ENCODE peak calls at places on chromosome 3, in ten cellular contexts. One of them, this sample, is unnamed.

GRCh38 chr3:111666041-111666735 is 71.0 kb upstream of the ZBED2 start:
- DNase-seq in SIG-M5: no peak
- DNase-seq in type B pancreatic cell: no peak
- DNase-seq in NCI-H69: no peak
- DNase-seq in progenitor cell of endocrine pancreas: no peak
- DNase-seq in GM04504: no peak
- DNase-seq in globus pallidus: no peak
- DNase-seq in T-helper 1 cell: no peak
- DNase-seq in LHCN-M2: no peak
- DNase-seq in COR-L47: no peak
- DNase-seq in this sample: no peak

GRCh38 chr3:158539414-158540014 is 31.5 kb upstream of the MLF1 start:
- DNase-seq in SIG-M5: no peak
- DNase-seq in type B pancreatic cell: no peak
- DNase-seq in NCI-H69: peak
- DNase-seq in progenitor cell of endocrine pancreas: no peak
- DNase-seq in GM04504: no peak
- DNase-seq in globus pallidus: peak
- DNase-seq in T-helper 1 cell: no peak
- DNase-seq in LHCN-M2: peak
- DNase-seq in COR-L47: peak
- DNase-seq in this sample: no peak

GRCh38 chr3:53865732-53866499 is 16.0 kb downstream of the ACTR8 start:
- DNase-seq in SIG-M5: no peak
- DNase-seq in type B pancreatic cell: no peak
- DNase-seq in NCI-H69: no peak
- DNase-seq in progenitor cell of endocrine pancreas: no peak
- DNase-seq in GM04504: no peak
- DNase-seq in globus pallidus: no peak
- DNase-seq in T-helper 1 cell: no peak
- DNase-seq in LHCN-M2: no peak
- DNase-seq in COR-L47: no peak
- DNase-seq in this sample: no peak

GRCh38 chr3:127688416-127689265 is 15.9 kb downstream of the ABTB1 start:
- DNase-seq in SIG-M5: no peak
- DNase-seq in type B pancreatic cell: no peak
- DNase-seq in NCI-H69: peak
- DNase-seq in progenitor cell of endocrine pancreas: no peak
- DNase-seq in GM04504: no peak
- DNase-seq in globus pallidus: no peak
- DNase-seq in T-helper 1 cell: no peak
- DNase-seq in LHCN-M2: peak
- DNase-seq in COR-L47: no peak
- DNase-seq in this sample: peak

GRCh38 chr3:127037423-127037841 is 54.5 kb downstream of the PLXNA1 start:
- DNase-seq in SIG-M5: no peak
- DNase-seq in type B pancreatic cell: no peak
- DNase-seq in NCI-H69: peak
- DNase-seq in progenitor cell of endocrine pancreas: no peak
- DNase-seq in GM04504: no peak
- DNase-seq in globus pallidus: no peak
- DNase-seq in T-helper 1 cell: no peak
- DNase-seq in LHCN-M2: no peak
- DNase-seq in COR-L47: no peak
- DNase-seq in this sample: peak

GRCh38 chr3:185332026-185332735 is 30.8 kb upstream of the MAP3K13 start:
- DNase-seq in SIG-M5: peak
- DNase-seq in type B pancreatic cell: no peak
- DNase-seq in NCI-H69: peak
- DNase-seq in progenitor cell of endocrine pancreas: no peak
- DNase-seq in GM04504: peak
- DNase-seq in globus pallidus: peak
- DNase-seq in T-helper 1 cell: no peak
- DNase-seq in LHCN-M2: peak
- DNase-seq in COR-L47: peak
- DNase-seq in this sample: no peak

GRCh38 chr3:41304603-41305002 is 105.3 kb downstream of the CTNNB1 start:
- DNase-seq in SIG-M5: no peak
- DNase-seq in type B pancreatic cell: no peak
- DNase-seq in NCI-H69: peak
- DNase-seq in progenitor cell of endocrine pancreas: no peak
- DNase-seq in GM04504: peak
- DNase-seq in globus pallidus: no peak
- DNase-seq in T-helper 1 cell: no peak
- DNase-seq in LHCN-M2: peak
- DNase-seq in COR-L47: no peak
- DNase-seq in this sample: no peak

GRCh38 chr3:185940951-185941350 is 3.1 kb upstream of the TRA2B start:
- DNase-seq in SIG-M5: no peak
- DNase-seq in type B pancreatic cell: no peak
- DNase-seq in NCI-H69: no peak
- DNase-seq in progenitor cell of endocrine pancreas: no peak
- DNase-seq in GM04504: no peak
- DNase-seq in globus pallidus: no peak
- DNase-seq in T-helper 1 cell: no peak
- DNase-seq in LHCN-M2: no peak
- DNase-seq in COR-L47: no peak
- DNase-seq in this sample: no peak

GRCh38 chr3:128001576-128001975 is 50.7 kb upstream of the SEC61A1 start:
- DNase-seq in SIG-M5: no peak
- DNase-seq in type B pancreatic cell: peak
- DNase-seq in NCI-H69: peak
- DNase-seq in progenitor cell of endocrine pancreas: no peak
- DNase-seq in GM04504: no peak
- DNase-seq in globus pallidus: no peak
- DNase-seq in T-helper 1 cell: no peak
- DNase-seq in LHCN-M2: no peak
- DNase-seq in COR-L47: no peak
- DNase-seq in this sample: no peak

GRCh38 chr3:176988795-176989194 is 208.5 kb downstream of the TBL1XR1 start:
- DNase-seq in SIG-M5: no peak
- DNase-seq in type B pancreatic cell: no peak
- DNase-seq in NCI-H69: no peak
- DNase-seq in progenitor cell of endocrine pancreas: no peak
- DNase-seq in GM04504: no peak
- DNase-seq in globus pallidus: no peak
- DNase-seq in T-helper 1 cell: no peak
- DNase-seq in LHCN-M2: no peak
- DNase-seq in COR-L47: no peak
- DNase-seq in this sample: no peak

GRCh38 chr3:135513106-135514063 is 452.1 kb upstream of the PPP2R3A start:
- DNase-seq in SIG-M5: no peak
- DNase-seq in type B pancreatic cell: no peak
- DNase-seq in NCI-H69: peak
- DNase-seq in progenitor cell of endocrine pancreas: no peak
- DNase-seq in GM04504: peak
- DNase-seq in globus pallidus: no peak
- DNase-seq in T-helper 1 cell: no peak
- DNase-seq in LHCN-M2: peak
- DNase-seq in COR-L47: no peak
- DNase-seq in this sample: no peak

GRCh38 chr3:59540241-59540640 is 490.4 kb upstream of the CFAP20DC start:
- DNase-seq in SIG-M5: no peak
- DNase-seq in type B pancreatic cell: no peak
- DNase-seq in NCI-H69: peak
- DNase-seq in progenitor cell of endocrine pancreas: no peak
- DNase-seq in GM04504: no peak
- DNase-seq in globus pallidus: no peak
- DNase-seq in T-helper 1 cell: no peak
- DNase-seq in LHCN-M2: peak
- DNase-seq in COR-L47: no peak
- DNase-seq in this sample: no peak

GRCh38 chr3:42226470-42227425 is 39.2 kb downstream of the CCK start:
- DNase-seq in SIG-M5: no peak
- DNase-seq in type B pancreatic cell: no peak
- DNase-seq in NCI-H69: no peak
- DNase-seq in progenitor cell of endocrine pancreas: no peak
- DNase-seq in GM04504: no peak
- DNase-seq in globus pallidus: no peak
- DNase-seq in T-helper 1 cell: no peak
- DNase-seq in LHCN-M2: no peak
- DNase-seq in COR-L47: no peak
- DNase-seq in this sample: no peak

GRCh38 chr3:18134386-18135082 is 290.6 kb downstream of the SATB1 start:
- DNase-seq in SIG-M5: no peak
- DNase-seq in type B pancreatic cell: no peak
- DNase-seq in NCI-H69: no peak
- DNase-seq in progenitor cell of endocrine pancreas: no peak
- DNase-seq in GM04504: no peak
- DNase-seq in globus pallidus: no peak
- DNase-seq in T-helper 1 cell: no peak
- DNase-seq in LHCN-M2: peak
- DNase-seq in COR-L47: no peak
- DNase-seq in this sample: no peak

This sample was measured in spleen.